ENCODE peak calls at places on chromosomes 12 and 14, in nine cellular contexts. T is H1, X is transverse colon, O is ovary, V is stomach, D is tibial nerve, J is A549, Q is upper lobe of left lung, U is sigmoid colon. E is an unnamed sample.

GRCh38 chr12:131135786-131136538 is 182.3 kb downstream of the ADGRD1 start:
- DNase-seq in T (no peak), X (no peak), O (no peak), V (no peak), D (no peak), J (no peak), Q (peak), U (peak), E (no peak)

GRCh38 chr14:102560436-102561261 is 31.8 kb upstream of the RCOR1 start:
- DNase-seq in T (no peak), X (no peak), O (no peak), V (no peak), D (no peak), J (no peak), Q (no peak), U (no peak), E (no peak)

GRCh38 chr12:536751-537150 is 77.0 kb downstream of the B4GALNT3 start:
- DNase-seq in T (no peak), X (no peak), O (no peak), V (no peak), D (no peak), J (no peak), Q (no peak), U (no peak), E (no peak)

GRCh38 chr14:54450535-54450934 is 9.4 kb upstream of the CNIH1 start:
- DNase-seq in T (no peak), X (no peak), O (no peak), V (no peak), D (no peak), J (no peak), Q (no peak), U (no peak), E (no peak)

GRCh38 chr12:55824726-55825125 is 4.7 kb downstream of the DNAJC14 start:
- DNase-seq in T (no peak), X (no peak), O (no peak), V (no peak), D (no peak), J (no peak), Q (no peak), U (no peak), E (peak)

GRCh38 chr14:90409209-90409730 is 12.4 kb downstream of the CALM1 start:
- DNase-seq in T (no peak), X (peak), O (peak), V (no peak), D (peak), J (peak), Q (no peak), U (peak), E (no peak)

GRCh38 chr14:68317239-68317638 is 475.6 kb downstream of the ZFP36L1 start:
- DNase-seq in T (no peak), X (no peak), O (no peak), V (no peak), D (no peak), J (no peak), Q (no peak), U (no peak), E (no peak)

GRCh38 chr14:104217486-104218360 is 79.3 kb downstream of the KIF26A start:
- DNase-seq in T (no peak), X (no peak), O (peak), V (no peak), D (no peak), J (no peak), Q (peak), U (peak), E (no peak)

GRCh38 chr12:15928345-15928744 is 17.2 kb downstream of the DERA start:
- DNase-seq in T (no peak), X (no peak), O (no peak), V (no peak), D (no peak), J (no peak), Q (no peak), U (no peak), E (no peak)

GRCh38 chr14:94342334-94342934 is 19.3 kb upstream of the SERPINA6 start:
- DNase-seq in T (no peak), X (peak), O (no peak), V (peak), D (peak), J (peak), Q (no peak), U (peak), E (peak)

GRCh38 chr14:70601162-70601561 is 707 bp upstream of the MED6 start:
- DNase-seq in T (no peak), X (no peak), O (no peak), V (no peak), D (no peak), J (no peak), Q (no peak), U (no peak), E (no peak)

GRCh38 chr14:28673056-28673455 is 93.5 kb upstream of the FOXG1 start:
- DNase-seq in T (no peak), X (no peak), O (no peak), V (no peak), D (no peak), J (no peak), Q (no peak), U (no peak), E (no peak)

GRCh38 chr12:42609605-42610004 is 20.1 kb upstream of the PRICKLE1 start:
- DNase-seq in T (no peak), X (no peak), O (no peak), V (no peak), D (no peak), J (no peak), Q (no peak), U (no peak), E (no peak)

GRCh38 chr14:73747386-73748211 is 33.4 kb upstream of the PNMA1 start:
- DNase-seq in T (no peak), X (no peak), O (no peak), V (no peak), D (no peak), J (no peak), Q (no peak), U (no peak), E (no peak)

GRCh38 chr14:88798161-88798560 is 5.4 kb upstream of the EML5 start:
- DNase-seq in T (no peak), X (no peak), O (no peak), V (no peak), D (no peak), J (no peak), Q (no peak), U (no peak), E (no peak)
- TF ChIP-seq EP300 in T (no peak), X (no peak), O (no peak), V (no peak), D (no peak), J (no peak), Q (no peak), U (no peak), E (no peak)

GRCh38 chr14:64943556-64943955 is 1.0 kb upstream of the GPX2 start:
- DNase-seq in T (no peak), X (no peak), O (no peak), V (no peak), D (no peak), J (no peak), Q (no peak), U (no peak), E (no peak)
- H3K27ac ChIP-seq in T (no peak), X (peak), O (no peak), V (peak), D (no peak), J (peak), Q (no peak), U (no peak), E (no peak)

DNA sequence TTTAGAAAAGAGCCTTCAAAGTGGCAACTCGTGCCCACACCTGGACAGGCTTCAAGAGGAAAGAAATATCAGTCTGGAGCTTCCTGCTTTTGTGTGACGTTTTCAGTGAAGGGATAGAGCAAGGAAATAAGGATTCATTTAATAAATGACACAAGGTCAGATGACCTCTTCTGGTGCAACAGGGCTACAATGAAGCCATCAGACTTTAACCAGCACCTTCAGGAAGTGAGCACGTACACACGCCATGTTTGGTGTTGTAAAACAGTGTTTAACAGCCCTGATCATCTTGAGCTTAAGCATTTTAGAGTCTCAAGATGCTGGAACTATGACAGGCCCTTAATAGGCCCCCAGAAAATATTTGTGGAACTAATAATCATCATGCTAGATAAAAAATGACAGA is 59.2 kb downstream of the CCDC60 start:
- DNase-seq in T (no peak), X (no peak), O (no peak), V (no peak), D (no peak), J (no peak), Q (no peak), U (no peak), E (no peak)
- TF ChIP-seq EP300 in T (no peak), X (no peak), O (no peak), V (no peak), D (no peak), J (no peak), Q (no peak), U (no peak), E (no peak)

DNA sequence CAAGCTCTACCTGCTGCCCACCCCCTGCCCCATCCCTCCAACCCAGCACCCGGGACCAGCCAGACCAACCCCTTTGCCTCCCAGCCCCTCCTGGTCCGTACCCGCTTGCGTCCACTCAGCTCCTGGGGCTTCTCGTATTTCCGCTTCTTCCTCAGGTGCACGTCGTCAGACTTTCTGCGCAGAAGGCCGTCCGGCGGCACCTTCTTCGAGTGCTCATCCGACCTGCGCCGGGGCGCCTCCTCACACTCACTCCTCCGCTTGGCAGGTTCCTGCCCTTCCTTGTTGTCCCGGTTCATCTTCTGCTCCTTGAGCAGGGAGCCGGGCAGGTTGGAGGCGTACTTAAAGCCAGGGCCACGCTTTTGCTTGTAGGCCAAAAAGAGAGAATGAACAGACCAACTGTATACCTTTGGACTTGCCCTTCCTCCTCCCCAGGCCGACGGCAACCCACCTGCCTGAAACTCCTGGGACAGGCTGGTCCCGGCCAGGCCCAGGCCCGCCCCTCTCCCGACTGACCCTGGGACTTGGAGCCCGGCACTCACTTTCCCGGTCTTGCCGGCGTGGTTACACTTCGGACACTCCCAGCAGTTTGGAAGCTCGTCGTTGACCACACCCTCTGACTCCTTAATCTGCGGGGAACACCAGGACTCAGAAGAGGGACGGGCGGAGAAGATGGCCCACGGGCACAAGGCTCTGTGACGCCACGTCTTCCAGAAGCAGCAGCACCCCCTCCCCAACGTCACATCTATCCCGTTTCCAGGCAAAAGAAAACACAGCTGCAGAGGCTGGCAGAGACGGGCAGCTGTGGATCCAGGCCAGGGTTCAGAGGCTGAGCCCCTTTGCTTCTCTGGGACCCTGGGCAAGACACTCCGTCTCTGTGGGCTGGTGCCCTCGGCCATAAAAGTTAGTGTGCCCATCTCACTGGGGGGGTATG is 44.3 kb downstream of the RNF34 start:
- DNase-seq in T (no peak), X (peak), O (no peak), V (no peak), D (no peak), J (no peak), Q (peak), U (peak), E (no peak)
- H3K27ac ChIP-seq in T (peak), X (peak), O (no peak), V (no peak), D (no peak), J (no peak), Q (no peak), U (no peak), E (peak)

DNA sequence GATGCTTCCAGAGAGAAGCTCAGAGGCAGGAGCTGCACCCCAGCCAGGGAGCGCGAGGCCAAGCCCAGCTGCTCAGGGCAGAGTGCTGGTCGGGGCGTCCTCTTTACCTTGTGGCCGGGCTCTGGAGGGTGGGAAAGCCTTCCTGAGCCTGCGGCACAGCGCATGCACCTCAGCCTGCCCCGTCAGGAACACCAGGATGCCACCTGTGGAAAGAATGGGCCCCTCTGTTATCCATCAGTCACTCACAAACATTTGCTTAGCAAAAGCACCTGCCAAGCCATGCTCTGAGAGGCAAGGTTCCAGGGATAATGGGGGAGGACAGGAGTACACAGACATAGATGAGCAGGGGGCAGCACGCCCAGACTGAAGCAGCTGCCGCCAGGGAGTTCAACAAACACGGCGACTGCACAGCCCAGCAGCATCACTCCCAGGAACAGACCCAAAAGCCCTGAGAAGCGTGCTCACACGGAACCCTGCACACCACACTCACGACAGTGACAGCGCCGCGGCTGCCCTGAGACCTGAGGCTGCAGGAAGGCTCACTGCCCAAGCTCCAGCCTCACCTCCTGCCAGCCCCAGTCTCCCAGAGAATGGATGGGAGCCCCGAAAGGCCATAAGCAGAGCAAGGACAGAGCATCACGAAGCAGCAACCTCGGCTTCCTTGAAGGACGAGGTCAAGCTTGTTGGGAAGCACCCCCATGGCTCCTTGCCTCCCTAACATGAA is 21.8 kb downstream of the DHX37 start:
- DNase-seq in T (no peak), X (no peak), O (no peak), V (no peak), D (no peak), J (no peak), Q (no peak), U (no peak), E (no peak)
- TF ChIP-seq EP300 in T (no peak), X (no peak), O (no peak), V (no peak), D (no peak), J (no peak), Q (no peak), U (no peak), E (no peak)

GRCh38 chr12:105580841-105581352 is 250.4 kb downstream of the C12orf75 start:
- DNase-seq in T (no peak), X (peak), O (no peak), V (no peak), D (no peak), J (no peak), Q (no peak), U (no peak), E (no peak)
- H3K27ac ChIP-seq in T (no peak), X (no peak), O (no peak), V (no peak), D (no peak), J (no peak), Q (no peak), U (no peak), E (no peak)

GRCh38 chr14:92387610-92388009 is 64.6 kb downstream of the SLC24A4 start:
- DNase-seq in T (no peak), X (no peak), O (no peak), V (no peak), D (no peak), J (no peak), Q (no peak), U (no peak), E (no peak)

GRCh38 chr14:92392726-92393125 is 69.8 kb downstream of the SLC24A4 start:
- DNase-seq in T (no peak), X (no peak), O (no peak), V (no peak), D (no peak), J (no peak), Q (no peak), U (no peak), E (no peak)

GRCh38 chr14:92386637-92387036 is 63.7 kb downstream of the SLC24A4 start:
- DNase-seq in T (no peak), X (no peak), O (no peak), V (no peak), D (no peak), J (no peak), Q (no peak), U (no peak), E (no peak)

GRCh38 chr14:92389598-92390126 is 66.7 kb downstream of the SLC24A4 start:
- DNase-seq in T (no peak), X (no peak), O (no peak), V (no peak), D (no peak), J (no peak), Q (no peak), U (no peak), E (no peak)

GRCh38 chr14:92391746-92392145 is 68.8 kb downstream of the SLC24A4 start:
- DNase-seq in T (no peak), X (no peak), O (no peak), V (no peak), D (no peak), J (no peak), Q (peak), U (no peak), E (no peak)
- TF ChIP-seq EP300 in T (no peak), X (no peak), O (no peak), V (no peak), D (no peak), J (no peak), Q (no peak), U (no peak), E (no peak)

GRCh38 chr14:81523616-81524015 is 10.0 kb downstream of the SEL1L start:
- DNase-seq in T (no peak), X (no peak), O (no peak), V (no peak), D (no peak), J (no peak), Q (no peak), U (no peak), E (no peak)

GRCh38 chr14:81523016-81523415 is 10.6 kb downstream of the SEL1L start:
- DNase-seq in T (no peak), X (no peak), O (no peak), V (no peak), D (no peak), J (no peak), Q (no peak), U (no peak), E (no peak)

GRCh38 chr14:81529391-81529790 is 4.3 kb downstream of the SEL1L start:
- DNase-seq in T (no peak), X (no peak), O (no peak), V (no peak), D (no peak), J (no peak), Q (no peak), U (no peak), E (no peak)

GRCh38 chr14:81521356-81521755 is 12.3 kb downstream of the SEL1L start:
- DNase-seq in T (no peak), X (no peak), O (no peak), V (no peak), D (no peak), J (no peak), Q (no peak), U (no peak), E (no peak)

GRCh38 chr14:81525129-81525528 is 8.5 kb downstream of the SEL1L start:
- DNase-seq in T (no peak), X (no peak), O (no peak), V (no peak), D (no peak), J (no peak), Q (no peak), U (no peak), E (no peak)
- H3K27ac ChIP-seq in T (no peak), X (no peak), O (no peak), V (no peak), D (no peak), J (no peak), Q (no peak), U (no peak), E (no peak)

GRCh38 chr12:65885312-65885711 is 61.0 kb downstream of the HMGA2 start:
- DNase-seq in T (no peak), X (no peak), O (no peak), V (no peak), D (no peak), J (no peak), Q (no peak), U (no peak), E (no peak)

GRCh38 chr12:65889144-65889880 is 65.0 kb downstream of the HMGA2 start:
- DNase-seq in T (no peak), X (no peak), O (no peak), V (no peak), D (no peak), J (no peak), Q (no peak), U (no peak), E (no peak)

GRCh38 chr12:65885716-65886115 is 61.4 kb downstream of the HMGA2 start:
- DNase-seq in T (no peak), X (no peak), O (no peak), V (no peak), D (no peak), J (no peak), Q (no peak), U (no peak), E (no peak)

GRCh38 chr12:65891219-65891618 is 66.9 kb downstream of the HMGA2 start:
- DNase-seq in T (no peak), X (no peak), O (no peak), V (no peak), D (no peak), J (no peak), Q (no peak), U (no peak), E (no peak)

DNA sequence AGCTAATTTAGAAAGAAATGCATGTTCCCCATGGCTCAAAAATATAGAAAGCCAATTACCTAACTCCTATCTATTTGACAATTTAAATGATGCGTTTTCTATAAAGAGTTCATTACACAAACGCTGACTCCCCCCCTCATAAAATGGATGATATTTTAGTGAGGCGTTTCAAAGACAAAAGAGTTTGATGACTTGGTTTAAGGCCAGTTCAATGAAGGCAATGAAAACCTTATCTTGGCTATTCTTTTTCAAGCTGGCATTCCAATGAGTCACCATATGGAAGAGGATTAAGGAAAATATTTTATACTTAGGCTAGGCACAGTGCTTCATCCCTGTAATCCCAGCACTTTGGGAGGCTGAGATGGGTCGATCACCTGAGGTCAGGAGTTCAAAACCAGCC is 62.7 kb downstream of the HMGA2 start:
- DNase-seq in T (no peak), X (no peak), O (no peak), V (no peak), D (no peak), J (no peak), Q (no peak), U (no peak), E (no peak)
- TF ChIP-seq EP300 in T (no peak), X (no peak), O (no peak), V (no peak), D (no peak), J (no peak), Q (no peak), U (no peak), E (no peak)

DNA sequence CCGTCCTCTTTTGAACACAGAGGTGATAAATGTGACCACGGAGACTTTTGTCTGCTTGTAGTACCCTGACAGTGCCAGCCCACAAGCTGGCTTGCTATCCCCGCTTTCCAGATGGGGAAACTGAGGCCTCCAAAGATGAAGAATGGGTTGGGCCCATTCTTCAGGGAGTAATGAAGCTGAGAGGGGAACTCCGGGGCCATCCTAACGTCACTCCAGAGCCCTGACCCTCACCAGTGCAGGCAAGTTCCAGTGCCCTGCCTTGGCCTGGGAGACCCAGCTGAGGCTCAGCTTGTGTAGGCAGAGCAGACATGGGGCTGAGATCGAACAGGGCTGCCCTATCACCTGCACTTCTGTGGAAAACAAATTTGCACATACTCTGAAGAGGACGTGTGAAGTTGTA is 277.1 kb downstream of the DPF3 start:
- DNase-seq in T (no peak), X (no peak), O (no peak), V (no peak), D (no peak), J (no peak), Q (no peak), U (no peak), E (no peak)
- H3K27ac ChIP-seq in T (no peak), X (no peak), O (peak), V (no peak), D (no peak), J (no peak), Q (no peak), U (no peak), E (no peak)